ENCODE peak calls at places on chromosomes 11 and 22, in nine cellular contexts. One of them, this sample, is unnamed.

GRCh38 chr11:132125855-132126841 is 755.7 kb downstream of the NTM start:
- DNase-seq in fibroblast of the aortic adventitia: peak
- DNase-seq in right lobe of liver: no peak
- DNase-seq in breast epithelium: no peak
- DNase-seq in astrocyte of the cerebellum: no peak
- DNase-seq in PC-9: no peak
- DNase-seq in AG10803: peak
- DNase-seq in AG04450: no peak
- DNase-seq in IMR-90: peak
- DNase-seq in this sample: peak

GRCh38 chr11:78099671-78100070 is 20.0 kb upstream of the NDUFC2 start:
- DNase-seq in fibroblast of the aortic adventitia: no peak
- DNase-seq in right lobe of liver: no peak
- DNase-seq in breast epithelium: no peak
- DNase-seq in astrocyte of the cerebellum: no peak
- DNase-seq in PC-9: no peak
- DNase-seq in AG10803: no peak
- DNase-seq in AG04450: no peak
- DNase-seq in IMR-90: no peak
- DNase-seq in this sample: no peak

GRCh38 chr22:29825578-29825977 is 12.5 kb downstream of the ASCC2 start:
- DNase-seq in fibroblast of the aortic adventitia: no peak
- DNase-seq in right lobe of liver: no peak
- DNase-seq in breast epithelium: no peak
- DNase-seq in astrocyte of the cerebellum: no peak
- DNase-seq in PC-9: no peak
- DNase-seq in AG10803: no peak
- DNase-seq in AG04450: no peak
- DNase-seq in IMR-90: no peak
- DNase-seq in this sample: no peak

GRCh38 chr11:126440792-126441514 is 85.5 kb downstream of the ST3GAL4 start:
- DNase-seq in fibroblast of the aortic adventitia: peak
- DNase-seq in right lobe of liver: peak
- DNase-seq in breast epithelium: peak
- DNase-seq in astrocyte of the cerebellum: peak
- DNase-seq in PC-9: peak
- DNase-seq in AG10803: peak
- DNase-seq in AG04450: no peak
- DNase-seq in IMR-90: peak
- DNase-seq in this sample: peak

GRCh38 chr22:48714231-48714630 is 1113.4 kb downstream of the BRD1 start:
- DNase-seq in fibroblast of the aortic adventitia: no peak
- DNase-seq in right lobe of liver: peak
- DNase-seq in breast epithelium: no peak
- DNase-seq in astrocyte of the cerebellum: no peak
- DNase-seq in PC-9: no peak
- DNase-seq in AG10803: no peak
- DNase-seq in AG04450: no peak
- DNase-seq in IMR-90: no peak
- DNase-seq in this sample: no peak

GRCh38 chr22:46731246-46732040 is 6.6 kb downstream of the CERK start:
- DNase-seq in fibroblast of the aortic adventitia: no peak
- DNase-seq in right lobe of liver: peak
- DNase-seq in breast epithelium: peak
- DNase-seq in astrocyte of the cerebellum: no peak
- DNase-seq in PC-9: no peak
- DNase-seq in AG10803: peak
- DNase-seq in AG04450: no peak
- DNase-seq in IMR-90: no peak
- DNase-seq in this sample: no peak

GRCh38 chr22:37101311-37102063 is 8.0 kb downstream of the TMPRSS6 start:
- DNase-seq in fibroblast of the aortic adventitia: no peak
- DNase-seq in right lobe of liver: no peak
- DNase-seq in breast epithelium: no peak
- DNase-seq in astrocyte of the cerebellum: no peak
- DNase-seq in PC-9: no peak
- DNase-seq in AG10803: no peak
- DNase-seq in AG04450: no peak
- DNase-seq in IMR-90: no peak
- DNase-seq in this sample: no peak

GRCh38 chr11:44363116-44363515 is 53.2 kb upstream of the ALX4 start:
- DNase-seq in fibroblast of the aortic adventitia: no peak
- DNase-seq in right lobe of liver: no peak
- DNase-seq in breast epithelium: no peak
- DNase-seq in astrocyte of the cerebellum: no peak
- DNase-seq in PC-9: no peak
- DNase-seq in AG10803: no peak
- DNase-seq in AG04450: no peak
- DNase-seq in IMR-90: no peak
- DNase-seq in this sample: no peak

GRCh38 chr11:26228778-26229177 is 103.2 kb upstream of the ANO3 start:
- DNase-seq in fibroblast of the aortic adventitia: peak
- DNase-seq in right lobe of liver: no peak
- DNase-seq in breast epithelium: no peak
- DNase-seq in astrocyte of the cerebellum: no peak
- DNase-seq in PC-9: no peak
- DNase-seq in AG10803: no peak
- DNase-seq in AG04450: no peak
- DNase-seq in IMR-90: peak
- DNase-seq in this sample: peak

GRCh38 chr11:26227883-26228502 is 103.9 kb upstream of the ANO3 start:
- DNase-seq in fibroblast of the aortic adventitia: no peak
- DNase-seq in right lobe of liver: no peak
- DNase-seq in breast epithelium: no peak
- DNase-seq in astrocyte of the cerebellum: no peak
- DNase-seq in PC-9: no peak
- DNase-seq in AG10803: no peak
- DNase-seq in AG04450: no peak
- DNase-seq in IMR-90: no peak
- DNase-seq in this sample: no peak

GRCh38 chr11:26230021-26230420 is 101.9 kb upstream of the ANO3 start:
- DNase-seq in fibroblast of the aortic adventitia: peak
- DNase-seq in right lobe of liver: no peak
- DNase-seq in breast epithelium: no peak
- DNase-seq in astrocyte of the cerebellum: no peak
- DNase-seq in PC-9: no peak
- DNase-seq in AG10803: peak
- DNase-seq in AG04450: no peak
- DNase-seq in IMR-90: peak
- DNase-seq in this sample: peak

GRCh38 chr11:26227311-26227710 is 104.6 kb upstream of the ANO3 start:
- DNase-seq in fibroblast of the aortic adventitia: peak
- DNase-seq in right lobe of liver: no peak
- DNase-seq in breast epithelium: no peak
- DNase-seq in astrocyte of the cerebellum: peak
- DNase-seq in PC-9: no peak
- DNase-seq in AG10803: peak
- DNase-seq in AG04450: peak
- DNase-seq in IMR-90: peak
- DNase-seq in this sample: peak

DNA sequence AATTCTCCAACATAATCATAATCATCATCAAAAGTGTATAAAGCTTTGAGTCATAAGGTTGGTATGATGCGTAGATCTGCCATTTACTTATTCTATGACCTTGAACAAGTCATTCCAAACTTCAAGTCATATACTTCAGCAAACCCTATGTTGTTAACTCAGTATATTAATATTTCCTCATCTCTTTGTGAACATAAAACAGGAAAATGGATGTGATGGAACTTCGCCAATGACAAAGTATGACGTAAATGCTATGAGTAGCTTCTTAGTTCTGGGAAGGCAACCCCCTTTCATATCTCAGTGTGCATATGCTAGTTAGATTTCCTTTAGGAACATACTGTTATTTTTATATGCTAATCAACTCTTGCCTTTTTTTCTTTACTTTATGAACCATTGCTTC is 102.7 kb upstream of the ANO3 start:
- DNase-seq in fibroblast of the aortic adventitia: peak
- DNase-seq in right lobe of liver: no peak
- DNase-seq in breast epithelium: no peak
- DNase-seq in astrocyte of the cerebellum: peak
- DNase-seq in PC-9: no peak
- DNase-seq in AG10803: peak
- DNase-seq in AG04450: peak
- DNase-seq in IMR-90: peak
- DNase-seq in this sample: peak
- TF ChIP-seq CTCF in fibroblast of the aortic adventitia: no peak
- TF ChIP-seq CTCF in right lobe of liver: no peak
- TF ChIP-seq CTCF in breast epithelium: no peak
- TF ChIP-seq CTCF in astrocyte of the cerebellum: no peak
- TF ChIP-seq CTCF in PC-9: no peak
- TF ChIP-seq CTCF in AG10803: no peak
- TF ChIP-seq CTCF in AG04450: no peak
- TF ChIP-seq CTCF in IMR-90: no peak
- TF ChIP-seq CTCF in this sample: no peak

GRCh38 chr11:86952221-86952875 is 2.8 kb downstream of the FZD4 start:
- DNase-seq in fibroblast of the aortic adventitia: peak
- DNase-seq in right lobe of liver: no peak
- DNase-seq in breast epithelium: no peak
- DNase-seq in astrocyte of the cerebellum: no peak
- DNase-seq in PC-9: no peak
- DNase-seq in AG10803: no peak
- DNase-seq in AG04450: no peak
- DNase-seq in IMR-90: no peak
- DNase-seq in this sample: peak

GRCh38 chr11:86954288-86955110 is 696 bp downstream of the FZD4 start:
- DNase-seq in fibroblast of the aortic adventitia: peak
- DNase-seq in right lobe of liver: no peak
- DNase-seq in breast epithelium: no peak
- DNase-seq in astrocyte of the cerebellum: no peak
- DNase-seq in PC-9: peak
- DNase-seq in AG10803: no peak
- DNase-seq in AG04450: no peak
- DNase-seq in IMR-90: no peak
- DNase-seq in this sample: no peak

GRCh38 chr11:86949995-86950993 is 4.9 kb downstream of the FZD4 start:
- DNase-seq in fibroblast of the aortic adventitia: peak
- DNase-seq in right lobe of liver: no peak
- DNase-seq in breast epithelium: no peak
- DNase-seq in astrocyte of the cerebellum: no peak
- DNase-seq in PC-9: no peak
- DNase-seq in AG10803: peak
- DNase-seq in AG04450: no peak
- DNase-seq in IMR-90: peak
- DNase-seq in this sample: no peak

GRCh38 chr11:86952933-86953637 is 2.1 kb downstream of the FZD4 start:
- DNase-seq in fibroblast of the aortic adventitia: peak
- DNase-seq in right lobe of liver: no peak
- DNase-seq in breast epithelium: no peak
- DNase-seq in astrocyte of the cerebellum: no peak
- DNase-seq in PC-9: no peak
- DNase-seq in AG10803: no peak
- DNase-seq in AG04450: no peak
- DNase-seq in IMR-90: peak
- DNase-seq in this sample: peak

DNA sequence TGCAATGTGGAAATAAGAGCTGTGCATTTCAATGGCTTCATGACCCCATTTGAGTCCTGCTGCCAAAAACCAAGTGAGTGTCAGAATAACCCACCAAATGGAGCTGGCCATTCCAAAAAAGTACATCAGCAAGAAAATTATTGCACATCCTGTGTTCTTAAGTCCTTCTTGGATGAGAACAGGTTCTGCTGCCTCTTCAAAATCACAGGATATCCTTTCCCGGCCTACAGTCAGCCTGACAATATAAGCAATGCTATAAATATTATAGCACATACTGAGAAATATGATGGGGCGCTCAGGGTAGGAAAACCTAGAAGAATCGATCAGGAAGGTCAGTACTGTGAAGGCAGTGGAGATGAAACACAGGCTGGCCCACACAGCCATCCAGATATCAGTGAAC is 3.5 kb downstream of the FZD4 start:
- DNase-seq in fibroblast of the aortic adventitia: no peak
- DNase-seq in right lobe of liver: no peak
- DNase-seq in breast epithelium: no peak
- DNase-seq in astrocyte of the cerebellum: no peak
- DNase-seq in PC-9: no peak
- DNase-seq in AG10803: no peak
- DNase-seq in AG04450: no peak
- DNase-seq in IMR-90: no peak
- DNase-seq in this sample: no peak
- H3K4me3 ChIP-seq in fibroblast of the aortic adventitia: peak
- H3K4me3 ChIP-seq in right lobe of liver: no peak
- H3K4me3 ChIP-seq in breast epithelium: peak
- H3K4me3 ChIP-seq in astrocyte of the cerebellum: no peak
- H3K4me3 ChIP-seq in PC-9: no peak
- H3K4me3 ChIP-seq in AG10803: no peak
- H3K4me3 ChIP-seq in AG04450: no peak
- H3K4me3 ChIP-seq in IMR-90: no peak
- H3K4me3 ChIP-seq in this sample: no peak

DNA sequence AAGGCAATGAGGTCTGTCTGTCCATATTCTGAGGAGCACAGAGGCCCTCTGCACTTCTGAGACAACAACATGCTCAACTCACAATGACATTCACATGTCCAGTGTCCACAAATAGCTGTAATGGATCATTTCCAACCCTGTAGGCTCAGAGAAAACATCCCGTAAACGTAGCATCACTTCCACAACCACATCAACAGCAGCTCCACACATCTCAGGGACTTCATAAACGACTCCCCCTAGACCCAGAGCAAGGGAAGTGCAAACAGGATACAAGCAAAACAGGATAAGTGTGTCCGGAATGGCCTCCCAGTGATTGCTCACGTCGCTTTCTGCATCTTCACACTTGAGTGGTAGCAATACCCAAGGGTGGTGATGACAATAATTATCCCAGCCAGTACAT is 100.2 kb downstream of the SYN3 start:
- DNase-seq in fibroblast of the aortic adventitia: no peak
- DNase-seq in right lobe of liver: no peak
- DNase-seq in breast epithelium: no peak
- DNase-seq in astrocyte of the cerebellum: no peak
- DNase-seq in PC-9: no peak
- DNase-seq in AG10803: no peak
- DNase-seq in AG04450: no peak
- DNase-seq in IMR-90: no peak
- DNase-seq in this sample: peak
- TF ChIP-seq CTCF in fibroblast of the aortic adventitia: no peak
- TF ChIP-seq CTCF in right lobe of liver: no peak
- TF ChIP-seq CTCF in breast epithelium: no peak
- TF ChIP-seq CTCF in astrocyte of the cerebellum: no peak
- TF ChIP-seq CTCF in PC-9: no peak
- TF ChIP-seq CTCF in AG10803: no peak
- TF ChIP-seq CTCF in AG04450: no peak
- TF ChIP-seq CTCF in IMR-90: no peak
- TF ChIP-seq CTCF in this sample: peak

GRCh38 chr11:12678092-12678491 is 3.9 kb downstream of the TEAD1 start:
- DNase-seq in fibroblast of the aortic adventitia: peak
- DNase-seq in right lobe of liver: no peak
- DNase-seq in breast epithelium: no peak
- DNase-seq in astrocyte of the cerebellum: no peak
- DNase-seq in PC-9: no peak
- DNase-seq in AG10803: no peak
- DNase-seq in AG04450: no peak
- DNase-seq in IMR-90: no peak
- DNase-seq in this sample: no peak

GRCh38 chr11:12680246-12680939 is 6.2 kb downstream of the TEAD1 start:
- DNase-seq in fibroblast of the aortic adventitia: peak
- DNase-seq in right lobe of liver: no peak
- DNase-seq in breast epithelium: peak
- DNase-seq in astrocyte of the cerebellum: peak
- DNase-seq in PC-9: peak
- DNase-seq in AG10803: peak
- DNase-seq in AG04450: peak
- DNase-seq in IMR-90: peak
- DNase-seq in this sample: peak

GRCh38 chr11:12679471-12679870 is 5.2 kb downstream of the TEAD1 start:
- DNase-seq in fibroblast of the aortic adventitia: no peak
- DNase-seq in right lobe of liver: no peak
- DNase-seq in breast epithelium: no peak
- DNase-seq in astrocyte of the cerebellum: no peak
- DNase-seq in PC-9: no peak
- DNase-seq in AG10803: peak
- DNase-seq in AG04450: no peak
- DNase-seq in IMR-90: no peak
- DNase-seq in this sample: no peak

GRCh38 chr11:12677131-12677530 is 2.9 kb downstream of the TEAD1 start:
- DNase-seq in fibroblast of the aortic adventitia: peak
- DNase-seq in right lobe of liver: no peak
- DNase-seq in breast epithelium: peak
- DNase-seq in astrocyte of the cerebellum: no peak
- DNase-seq in PC-9: no peak
- DNase-seq in AG10803: no peak
- DNase-seq in AG04450: no peak
- DNase-seq in IMR-90: no peak
- DNase-seq in this sample: no peak

DNA sequence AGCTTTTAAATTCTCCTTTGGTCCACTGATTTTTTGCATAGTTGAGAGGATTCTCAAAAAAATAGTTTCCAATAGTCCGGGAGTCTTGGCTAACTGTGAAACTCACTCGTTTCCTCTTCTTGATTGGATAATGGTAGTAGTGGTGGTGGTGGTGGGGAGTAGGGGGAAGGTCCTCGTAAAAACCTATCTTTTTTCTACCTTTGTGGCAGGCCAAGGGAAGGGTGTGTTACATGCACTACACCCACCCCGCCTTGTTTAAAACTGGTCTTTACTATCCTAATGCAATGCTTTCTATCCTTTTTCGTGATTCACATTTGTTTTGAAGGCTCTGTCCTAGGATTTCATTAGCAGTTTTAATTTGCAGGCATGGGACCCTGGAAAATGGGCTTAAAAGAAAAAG is 4.8 kb downstream of the TEAD1 start:
- DNase-seq in fibroblast of the aortic adventitia: no peak
- DNase-seq in right lobe of liver: no peak
- DNase-seq in breast epithelium: no peak
- DNase-seq in astrocyte of the cerebellum: no peak
- DNase-seq in PC-9: no peak
- DNase-seq in AG10803: no peak
- DNase-seq in AG04450: no peak
- DNase-seq in IMR-90: no peak
- DNase-seq in this sample: no peak
- H3K4me3 ChIP-seq in fibroblast of the aortic adventitia: peak
- H3K4me3 ChIP-seq in right lobe of liver: no peak
- H3K4me3 ChIP-seq in breast epithelium: no peak
- H3K4me3 ChIP-seq in astrocyte of the cerebellum: peak
- H3K4me3 ChIP-seq in PC-9: peak
- H3K4me3 ChIP-seq in AG10803: peak
- H3K4me3 ChIP-seq in AG04450: peak
- H3K4me3 ChIP-seq in IMR-90: no peak
- H3K4me3 ChIP-seq in this sample: no peak